ENCODE peak calls at places on chromosomes 13 and 19, in six cellular contexts. N is cardiac fibroblast, R is brain microvascular endothelial cell, C is fibroblast of lung, I is choroid plexus epithelial cell, Z is upper lobe of left lung. L is an unnamed sample.
A peak's percentile ranks its signal among the peaks of the same experiment; 100 is the strongest.

GRCh38 chr13:85582890-85583289 is 216.3 kb downstream of the SLITRK6 start:
- DNase-seq in N (no peak), R (no peak), C (no peak), I (peak; percentile 4), Z (no peak), L (no peak)

GRCh38 chr19:18203408-18203862 is 407 bp downstream of the RAB3A start:
- DNase-seq in N (no peak), R (no peak), C (no peak), I (no peak), Z (peak; percentile 91), L (no peak)

GRCh38 chr19:17214531-17215124 is 529 bp upstream of the USE1 start:
- DNase-seq in N (no peak), R (no peak), C (no peak), I (no peak), Z (no peak), L (no peak)

GRCh38 chr13:100196380-100196779 is 107.5 kb downstream of the PCCA start:
- DNase-seq in N (no peak), R (no peak), C (no peak), I (no peak), Z (no peak), L (no peak)

GRCh38 chr13:99218969-99219368 is 18.3 kb downstream of the UBAC2 start:
- DNase-seq in N (no peak), R (no peak), C (no peak), I (no peak), Z (no peak), L (no peak)

GRCh38 chr13:91482427-91482826 is 84.0 kb downstream of the GPC5 start:
- DNase-seq in N (no peak), R (peak; percentile 34), C (no peak), I (peak; percentile 13), Z (no peak), L (peak; percentile 12)

GRCh38 chr13:114077121-114077937 is 55.1 kb downstream of the RASA3 start:
- DNase-seq in N (no peak), R (no peak), C (no peak), I (no peak), Z (no peak), L (no peak)

GRCh38 chr19:13189600-13189999 is 39.4 kb downstream of the IER2 start:
- DNase-seq in N (no peak), R (no peak), C (no peak), I (peak; percentile 21), Z (no peak), L (no peak)

GRCh38 chr19:18414504-18415176 is 4.6 kb upstream of the SSBP4 start:
- DNase-seq in N (peak; percentile 45), R (peak; percentile 62), C (no peak), I (peak; percentile 48), Z (no peak), L (no peak)

GRCh38 chr13:42720116-42720857 is 61.1 kb upstream of the FAM216B start:
- DNase-seq in N (peak; percentile 100), R (peak; percentile 98), C (peak; percentile 100), I (peak; percentile 99), Z (no peak), L (peak; percentile 95)

GRCh38 chr13:110396913-110397379 is 89.9 kb downstream of the COL4A2 start:
- DNase-seq in N (peak; percentile 100), R (peak; percentile 100), C (peak; percentile 100), I (peak; percentile 100), Z (no peak), L (peak; percentile 100)

GRCh38 chr19:23541991-23542390 is 145.0 kb downstream of the ZNF675 start:
- DNase-seq in N (no peak), R (no peak), C (no peak), I (no peak), Z (no peak), L (no peak)

GRCh38 chr19:47996230-47996727 is 1.8 kb downstream of the ELSPBP1 start:
- DNase-seq in N (no peak), R (no peak), C (no peak), I (no peak), Z (no peak), L (no peak)

GRCh38 chr19:46728693-46729339 is 11.9 kb upstream of the PRKD2 start:
- DNase-seq in N (peak; percentile 63), R (peak; percentile 43), C (peak; percentile 55), I (peak; percentile 71), Z (peak; percentile 94), L (peak; percentile 48)

GRCh38 chr19:35126624-35126959 is 8.3 kb downstream of the LGI4 start:
- DNase-seq in N (no peak), R (no peak), C (no peak), I (no peak), Z (peak; percentile 79), L (no peak)

GRCh38 chr13:33707449-33707848 is 110.5 kb upstream of the RFC3 start:
- DNase-seq in N (no peak), R (no peak), C (no peak), I (no peak), Z (no peak), L (no peak)

GRCh38 chr19:55678121-55678671 is 3.2 kb downstream of the EPN1 start:
- DNase-seq in N (no peak), R (no peak), C (no peak), I (no peak), Z (peak; percentile 78), L (no peak)

GRCh38 chr19:35136231-35136630 is 1.4 kb upstream of the LGI4 start:
- DNase-seq in N (no peak), R (no peak), C (no peak), I (no peak), Z (no peak), L (no peak)

GRCh38 chr13:74134777-74135305 is 637 bp upstream of the KLF12 start:
- DNase-seq in N (no peak), R (peak; percentile 33), C (no peak), I (no peak), Z (peak; percentile 92), L (no peak)

GRCh38 chr13:75365724-75366173 is 116.2 kb downstream of the TBC1D4 start:
- DNase-seq in N (peak; percentile 96), R (peak; percentile 87), C (peak; percentile 52), I (peak; percentile 72), Z (no peak), L (peak; percentile 84)

GRCh38 chr13:23411220-23411619 is 22.3 kb downstream of the SACS start:
- DNase-seq in N (no peak), R (no peak), C (no peak), I (no peak), Z (no peak), L (no peak)

GRCh38 chr19:29337029-29337428 is 124.1 kb upstream of the UQCRFS1 start:
- DNase-seq in N (no peak), R (no peak), C (no peak), I (no peak), Z (no peak), L (no peak)

GRCh38 chr13:35764359-35765015 is 288.0 kb upstream of the MAB21L1 start:
- DNase-seq in N (no peak), R (no peak), C (no peak), I (peak; percentile 54), Z (no peak), L (peak; percentile 74)

GRCh38 chr13:113145496-113145895 is 13.0 kb upstream of the PROZ start:
- DNase-seq in N (no peak), R (no peak), C (no peak), I (no peak), Z (no peak), L (no peak)

GRCh38 chr19:19120308-19121156 is 17.7 kb downstream of the TMEM161A start:
- DNase-seq in N (peak; percentile 46), R (peak; percentile 78), C (peak; percentile 81), I (peak; percentile 97), Z (no peak), L (peak; percentile 84)

GRCh38 chr19:11548315-11548700 is 9.7 kb downstream of the CNN1 start:
- DNase-seq in N (no peak), R (no peak), C (no peak), I (no peak), Z (no peak), L (no peak)

DNA sequence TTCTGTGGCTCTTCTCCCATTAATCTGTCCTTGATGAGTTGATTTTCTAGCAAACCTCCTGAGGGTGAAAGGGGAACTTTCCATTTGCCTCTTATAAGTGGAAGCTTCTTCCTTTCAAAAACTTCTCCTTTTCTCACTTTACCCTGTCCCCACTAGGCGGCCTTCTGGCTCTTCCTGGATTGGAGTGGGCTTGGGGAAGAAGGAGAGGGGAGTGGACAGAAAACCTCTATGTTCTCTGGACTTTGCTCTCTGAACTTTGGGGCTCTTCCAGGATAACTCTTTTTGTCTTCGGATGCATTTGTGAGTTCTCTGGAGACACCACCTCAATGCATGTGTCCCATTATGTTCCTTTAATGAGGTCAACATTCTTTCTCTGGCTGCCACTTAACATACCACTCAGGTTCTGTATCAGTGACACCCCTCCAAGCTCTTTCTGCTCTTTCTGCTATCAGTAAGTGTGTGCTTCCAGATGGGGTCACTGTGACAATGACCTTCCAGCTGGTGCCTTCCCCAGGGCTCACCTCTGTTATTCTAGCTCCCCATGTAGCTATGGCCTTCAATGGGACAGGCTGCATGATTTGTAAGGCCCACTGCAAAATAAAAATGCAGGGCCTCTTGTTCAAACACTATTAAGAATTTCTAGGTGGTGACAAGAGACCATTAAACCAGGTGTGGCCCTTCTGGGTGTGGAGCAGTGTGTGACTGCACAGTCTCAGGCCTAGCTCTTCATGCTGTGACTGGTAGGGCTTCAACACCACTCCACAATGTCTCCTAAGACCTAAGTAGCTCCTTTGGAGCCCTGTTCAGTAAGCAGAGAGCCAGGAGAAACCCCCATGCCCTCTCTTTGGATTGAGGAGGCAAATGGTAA is 389.2 kb downstream of the EFNB2 start:
- DNase-seq in N (no peak), R (no peak), C (no peak), I (no peak), Z (no peak), L (no peak)
- TF ChIP-seq CTCF in N (no peak), R (peak; percentile 21), C (no peak), I (peak; percentile 35), Z (no peak), L (no peak)

GRCh38 chr19:1775951-1776605 is 22.8 kb downstream of the ONECUT3 start:
- DNase-seq in N (no peak), R (no peak), C (no peak), I (no peak), Z (no peak), L (no peak)
- H3K4me3 ChIP-seq in N (no peak overlapping the region), R (no peak overlapping the region), C (no peak overlapping the region), I (no peak overlapping the region), Z (no peak overlapping the region), L (no peak overlapping the region)

GRCh38 chr13:40084934-40085333 is 429.5 kb downstream of the COG6 start:
- DNase-seq in N (no peak), R (no peak), C (no peak), I (no peak), Z (no peak), L (no peak)
- TF ChIP-seq CTCF in N (no peak), R (no peak), C (no peak), I (no peak), Z (no peak), L (no peak)

DNA sequence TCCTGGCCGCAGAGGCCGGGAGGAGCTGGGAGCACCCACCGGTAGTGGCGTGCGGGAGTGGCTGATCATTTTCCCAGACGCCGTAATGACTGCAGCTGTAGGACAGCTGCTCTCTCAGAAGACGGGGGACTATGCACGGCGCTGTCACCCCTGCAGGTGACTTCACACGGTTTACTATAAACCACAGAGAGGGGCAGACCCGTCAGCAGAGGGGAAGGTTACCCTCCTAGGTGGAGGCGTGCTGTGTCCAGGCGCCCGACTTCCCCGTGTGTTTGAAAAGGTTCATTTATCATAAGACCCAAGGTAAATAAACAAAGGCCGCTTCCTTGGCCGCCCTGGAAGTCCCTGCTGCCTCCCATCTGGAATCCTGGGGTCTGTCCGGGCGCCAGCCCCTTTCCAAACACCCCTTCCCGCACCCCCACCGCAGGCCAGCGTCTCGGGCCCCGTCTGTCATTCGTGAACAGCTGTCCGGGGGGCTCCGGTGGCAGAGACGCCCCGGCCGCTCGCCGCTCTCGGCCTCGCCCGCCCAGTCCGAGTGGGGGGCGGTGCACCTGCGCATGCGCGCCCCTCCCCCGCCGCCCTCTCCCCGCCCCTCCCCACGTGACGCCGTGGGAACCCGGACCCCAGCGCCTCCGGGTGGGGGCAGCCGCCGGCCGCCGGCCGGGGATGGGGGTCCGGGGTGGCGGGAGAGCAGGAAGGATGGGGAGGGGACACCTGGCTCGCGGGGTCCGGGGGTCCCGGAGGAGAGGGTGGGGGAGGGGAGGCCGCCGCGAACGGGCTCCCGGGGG is 915 bp downstream of the SHC2 start:
- DNase-seq in N (peak; percentile 15), R (no peak), C (peak; percentile 28), I (peak; percentile 33), Z (peak; percentile 94), L (peak; percentile 40)
- H3K4me3 ChIP-seq in N (peak overlapping the region; percentile 41), R (peak overlapping the region; percentile 50), C (peak overlapping the region; percentile 47), I (peak overlapping the region; percentile 55), Z (peak overlapping the region; percentile 76), L (peak overlapping the region; percentile 46)